ENCODE peak calls at places on chromosome 14, in seven cellular contexts. S, N, X, Y, E, V and D are unnamed samples.

GRCh38 chr14:35355981-35356839 is 48.3 kb downstream of the NFKBIA start:
- DNase-seq in S (peak), N (peak), X (no peak), Y (no peak), E (peak), V (no peak), D (no peak)

GRCh38 chr14:92846162-92846897 is 52.2 kb downstream of the GOLGA5 start:
- DNase-seq in S (peak), N (no peak), X (no peak), Y (no peak), E (no peak), V (peak), D (no peak)

GRCh38 chr14:92964124-92965109 is 41.5 kb downstream of the CHGA start:
- DNase-seq in S (no peak), N (no peak), X (peak), Y (no peak), E (no peak), V (no peak), D (no peak)

GRCh38 chr14:42944284-42944683 is 1337.6 kb downstream of the LRFN5 start:
- DNase-seq in S (no peak), N (no peak), X (no peak), Y (no peak), E (no peak), V (no peak), D (no peak)

GRCh38 chr14:31855262-31855661 is 221.8 kb upstream of the ARHGAP5 start:
- DNase-seq in S (no peak), N (no peak), X (no peak), Y (no peak), E (peak), V (no peak), D (no peak)

GRCh38 chr14:35533357-35534129 is 421 bp upstream of the INSM2 start:
- DNase-seq in S (no peak), N (peak), X (peak), Y (peak), E (peak), V (no peak), D (peak)

GRCh38 chr14:54606178-54606577 is 39.2 kb downstream of the SAMD4A start:
- DNase-seq in S (no peak), N (no peak), X (no peak), Y (no peak), E (no peak), V (no peak), D (no peak)

GRCh38 chr14:82075566-82075965 is 541.9 kb upstream of the SEL1L start:
- DNase-seq in S (no peak), N (no peak), X (no peak), Y (peak), E (no peak), V (no peak), D (peak)

GRCh38 chr14:24339284-24340151 is at the start of gene RIPK3:
- DNase-seq in S (no peak), N (no peak), X (no peak), Y (peak), E (no peak), V (peak), D (no peak)

GRCh38 chr14:104353221-104353920 is 215.0 kb downstream of the KIF26A start:
- DNase-seq in S (no peak), N (no peak), X (no peak), Y (no peak), E (no peak), V (no peak), D (no peak)

GRCh38 chr14:60647081-60647836 is 2.0 kb downstream of the SIX1 start:
- DNase-seq in S (no peak), N (no peak), X (no peak), Y (peak), E (peak), V (no peak), D (peak)

GRCh38 chr14:36506732-36507614 is 13.1 kb downstream of the NKX2-1 start:
- DNase-seq in S (no peak), N (no peak), X (no peak), Y (no peak), E (no peak), V (no peak), D (no peak)

GRCh38 chr14:78178071-78178470 is 7.9 kb downstream of the NRXN3 start:
- DNase-seq in S (no peak), N (no peak), X (no peak), Y (no peak), E (no peak), V (no peak), D (no peak)

GRCh38 chr14:61466249-61466904 is 145.0 kb downstream of the PRKCH start:
- DNase-seq in S (no peak), N (no peak), X (no peak), Y (peak), E (peak), V (no peak), D (no peak)

GRCh38 chr14:24900281-24900868 is 149.6 kb downstream of the STXBP6 start:
- DNase-seq in S (no peak), N (no peak), X (no peak), Y (no peak), E (no peak), V (no peak), D (no peak)

GRCh38 chr14:94157195-94157594 is 16.9 kb upstream of the PPP4R4 start:
- DNase-seq in S (no peak), N (no peak), X (no peak), Y (no peak), E (no peak), V (no peak), D (no peak)

GRCh38 chr14:75982724-75983358 is 1.0 kb upstream of the TGFB3 start:
- DNase-seq in S (no peak), N (no peak), X (no peak), Y (peak), E (no peak), V (no peak), D (peak)

GRCh38 chr14:49306152-49306751 is 279.9 kb downstream of the RPS29 start:
- DNase-seq in S (peak), N (peak), X (peak), Y (no peak), E (peak), V (no peak), D (peak)

GRCh38 chr14:67553547-67553946 is 20.5 kb downstream of the PLEKHH1 start:
- DNase-seq in S (no peak), N (no peak), X (no peak), Y (no peak), E (no peak), V (no peak), D (no peak)

GRCh38 chr14:76918176-76918750 is 92.1 kb downstream of the LRRC74A start:
- DNase-seq in S (no peak), N (peak), X (peak), Y (no peak), E (no peak), V (no peak), D (peak)

GRCh38 chr14:57833304-57833703 is 32.6 kb downstream of the SLC35F4 start:
- DNase-seq in S (peak), N (no peak), X (no peak), Y (no peak), E (no peak), V (no peak), D (no peak)

GRCh38 chr14:64703393-64704144 is 655 bp upstream of the PLEKHG3 start:
- DNase-seq in S (no peak), N (no peak), X (no peak), Y (no peak), E (no peak), V (no peak), D (no peak)

GRCh38 chr14:23551266-23552028 is at the start of gene ZFHX2:
- DNase-seq in S (peak), N (peak), X (peak), Y (peak), E (peak), V (no peak), D (peak)

GRCh38 chr14:30214014-30214413 is 286.4 kb upstream of the PRKD1 start:
- DNase-seq in S (no peak), N (no peak), X (no peak), Y (no peak), E (no peak), V (no peak), D (no peak)

GRCh38 chr14:31927348-31927826 is 149.7 kb upstream of the ARHGAP5 start:
- DNase-seq in S (no peak), N (no peak), X (no peak), Y (no peak), E (peak), V (no peak), D (no peak)

GRCh38 chr14:70186826-70187483 is 1.8 kb downstream of the SLC8A3 start:
- DNase-seq in S (no peak), N (no peak), X (peak), Y (peak), E (no peak), V (no peak), D (no peak)

GRCh38 chr14:36580856-36581831 is 1.3 kb downstream of the NKX2-8 start:
- DNase-seq in S (no peak), N (no peak), X (peak), Y (peak), E (no peak), V (no peak), D (no peak)

GRCh38 chr14:93094121-93094918 is 21.4 kb downstream of the ITPK1 start:
- DNase-seq in S (no peak), N (no peak), X (no peak), Y (no peak), E (no peak), V (no peak), D (no peak)

GRCh38 chr14:69324341-69324931 is 64.5 kb downstream of the GALNT16 start:
- DNase-seq in S (no peak), N (no peak), X (no peak), Y (no peak), E (no peak), V (no peak), D (no peak)

GRCh38 chr14:75794615-75795038 is 133.6 kb downstream of the TTLL5 start:
- DNase-seq in S (peak), N (no peak), X (peak), Y (no peak), E (peak), V (no peak), D (peak)

GRCh38 chr14:100882991-100883788 is 20.3 kb downstream of the RTL1 start:
- DNase-seq in S (no peak), N (no peak), X (no peak), Y (no peak), E (no peak), V (no peak), D (no peak)

GRCh38 chr14:32277998-32278397 is 51.1 kb upstream of the AKAP6 start:
- DNase-seq in S (no peak), N (no peak), X (no peak), Y (no peak), E (peak), V (no peak), D (no peak)

GRCh38 chr14:97412933-97413574 is 615.9 kb downstream of the VRK1 start:
- DNase-seq in S (no peak), N (no peak), X (no peak), Y (no peak), E (no peak), V (no peak), D (no peak)

GRCh38 chr14:49982522-49982951 is 89.7 kb downstream of the ARF6 start:
- DNase-seq in S (no peak), N (no peak), X (no peak), Y (no peak), E (no peak), V (no peak), D (no peak)

GRCh38 chr14:62616668-62617067 is 428.6 kb downstream of the KCNH5 start:
- DNase-seq in S (no peak), N (no peak), X (no peak), Y (no peak), E (no peak), V (no peak), D (no peak)

GRCh38 chr14:59997496-59997895 is 77.6 kb downstream of the LRRC9 start:
- DNase-seq in S (no peak), N (no peak), X (no peak), Y (no peak), E (no peak), V (no peak), D (peak)

GRCh38 chr14:92783813-92784431 is 10.2 kb upstream of the GOLGA5 start:
- DNase-seq in S (peak), N (peak), X (peak), Y (no peak), E (peak), V (no peak), D (peak)

GRCh38 chr14:77105118-77105517 is 7.1 kb downstream of the CIPC start:
- DNase-seq in S (no peak), N (no peak), X (no peak), Y (no peak), E (no peak), V (no peak), D (no peak)

GRCh38 chr14:68549057-68549421 is 243.8 kb downstream of the ZFP36L1 start:
- DNase-seq in S (peak), N (no peak), X (no peak), Y (peak), E (no peak), V (no peak), D (no peak)

DNA sequence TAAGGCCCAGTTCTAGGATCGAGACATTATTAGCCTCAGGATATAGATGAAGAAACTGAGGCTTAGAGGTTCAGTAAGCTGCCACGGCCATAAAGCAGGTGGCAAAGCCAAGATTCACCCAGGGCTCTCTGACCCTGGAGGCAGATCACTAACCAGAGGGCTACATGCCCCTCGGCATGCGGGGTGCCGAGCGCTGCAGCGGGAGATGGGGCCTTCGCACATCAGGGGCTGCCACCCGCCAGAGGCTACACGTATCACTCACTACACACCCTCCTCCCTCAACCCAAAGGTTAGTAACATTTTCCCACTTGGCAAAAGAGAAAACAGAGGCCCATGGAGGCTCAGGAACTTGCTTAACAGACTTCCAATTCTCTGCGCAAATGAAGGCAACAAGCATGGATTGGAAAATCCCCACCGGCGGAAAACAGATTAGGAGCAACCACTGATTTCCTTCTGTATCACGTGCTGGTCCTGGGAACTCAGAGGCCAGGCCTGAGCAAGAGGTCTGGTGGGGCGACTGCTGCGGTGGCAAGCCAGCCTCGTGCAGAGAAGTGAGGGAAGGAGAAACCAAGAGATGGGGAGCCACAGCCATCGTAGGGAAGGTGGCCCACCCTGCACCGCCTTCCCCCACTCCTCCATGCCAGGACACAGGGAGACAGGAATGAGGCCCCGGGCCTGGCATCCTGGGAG is 6.0 kb downstream of the CCDC85C start:
- DNase-seq in S (no peak), N (no peak), X (no peak), Y (no peak), E (no peak), V (no peak), D (no peak)
- TF ChIP-seq JUND in S (no peak), N (no peak), X (no peak), Y (no peak), E (no peak), V (no peak), D (no peak)

GRCh38 chr14:102321456-102322101 is 2.0 kb downstream of the ZNF839 start:
- DNase-seq in S (no peak), N (no peak), X (no peak), Y (no peak), E (peak), V (no peak), D (no peak)

GRCh38 chr14:102320671-102321455 is 1.3 kb downstream of the ZNF839 start:
- DNase-seq in S (no peak), N (no peak), X (no peak), Y (no peak), E (peak), V (no peak), D (no peak)

GRCh38 chr14:102320033-102320660 is 601 bp downstream of the ZNF839 start:
- DNase-seq in S (no peak), N (peak), X (no peak), Y (no peak), E (no peak), V (no peak), D (peak)

GRCh38 chr14:102325791-102326345 is 6.3 kb downstream of the ZNF839 start:
- DNase-seq in S (no peak), N (no peak), X (no peak), Y (no peak), E (no peak), V (no peak), D (no peak)

DNA sequence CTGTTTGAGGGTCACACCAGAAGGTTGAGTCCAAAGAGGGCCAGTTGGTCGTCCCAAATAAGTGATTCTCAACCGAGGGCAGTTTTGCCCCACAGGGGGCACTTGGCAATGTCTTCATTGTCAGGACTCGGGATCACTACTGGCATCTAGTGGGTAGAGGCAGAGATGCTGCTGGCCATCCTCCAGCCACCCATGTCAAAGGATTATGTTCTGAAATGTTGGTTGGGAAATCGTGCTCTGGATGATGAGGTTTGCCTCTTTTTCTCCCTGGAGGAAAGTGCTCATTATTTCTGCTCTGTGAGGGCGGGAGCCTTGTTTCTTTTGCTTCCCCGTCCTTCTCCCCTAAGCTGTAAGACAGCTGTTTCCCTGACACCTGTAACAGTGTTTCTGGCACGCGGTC is 3.6 kb downstream of the ZNF839 start:
- DNase-seq in S (peak), N (no peak), X (peak), Y (no peak), E (peak), V (no peak), D (peak)
- TF ChIP-seq JUND in S (no peak), N (no peak), X (no peak), Y (no peak), E (no peak), V (no peak), D (no peak)

GRCh38 chr14:56799327-56799645 is 11.0 kb downstream of the OTX2 start:
- DNase-seq in S (no peak), N (no peak), X (no peak), Y (no peak), E (no peak), V (no peak), D (no peak)

GRCh38 chr14:56796259-56796658 is 14.0 kb downstream of the OTX2 start:
- DNase-seq in S (no peak), N (no peak), X (no peak), Y (no peak), E (no peak), V (no peak), D (no peak)

GRCh38 chr14:56797003-56797568 is 13.2 kb downstream of the OTX2 start:
- DNase-seq in S (no peak), N (no peak), X (no peak), Y (peak), E (no peak), V (no peak), D (no peak)

GRCh38 chr14:56798447-56799326 is 11.6 kb downstream of the OTX2 start:
- DNase-seq in S (no peak), N (no peak), X (no peak), Y (no peak), E (no peak), V (no peak), D (no peak)

DNA sequence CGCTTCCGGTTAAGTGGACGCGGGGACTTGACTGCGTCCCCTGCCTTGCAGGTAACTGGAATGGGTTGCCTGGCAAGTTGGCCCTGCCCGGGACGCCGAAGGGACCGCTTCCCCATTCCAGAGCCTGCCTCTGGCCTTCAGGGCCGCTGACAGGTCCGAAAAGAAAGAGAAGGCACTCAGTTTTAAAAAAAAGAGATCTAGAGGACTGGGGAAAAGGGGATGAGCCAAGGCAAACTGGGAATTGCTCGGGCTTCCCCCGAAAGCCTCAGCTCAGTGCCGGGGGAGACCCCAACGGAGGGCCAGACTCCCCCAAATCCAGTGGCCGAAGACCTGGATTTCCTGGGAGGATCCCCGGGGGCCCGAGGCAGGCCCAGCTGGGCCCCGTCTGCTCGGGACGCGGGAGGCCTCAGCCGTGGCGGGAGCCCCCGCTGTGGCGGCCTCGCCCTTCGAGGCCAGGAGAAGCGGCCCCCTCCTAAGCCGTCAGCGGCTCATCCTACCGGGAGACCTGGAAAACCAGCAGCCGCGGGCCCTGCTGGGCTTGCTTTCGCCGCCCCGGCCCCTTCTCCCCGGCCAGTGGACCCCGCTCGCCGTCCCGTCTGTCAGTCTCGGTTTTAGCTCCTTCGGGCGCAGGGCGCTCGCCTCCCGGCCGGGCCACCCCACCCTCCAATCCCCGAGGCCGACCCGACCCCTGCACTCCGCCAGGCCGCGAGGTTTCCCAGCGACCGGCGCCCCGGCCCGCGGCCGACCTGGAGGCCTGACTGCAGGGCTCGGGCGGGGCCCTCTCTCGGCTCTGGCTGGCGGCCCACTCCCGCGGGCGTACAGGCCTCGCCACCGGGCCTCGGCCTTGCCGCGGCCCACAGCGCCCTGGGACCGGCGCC is 12.5 kb downstream of the OTX2 start:
- DNase-seq in S (no peak), N (no peak), X (no peak), Y (peak), E (no peak), V (no peak), D (no peak)
- TF ChIP-seq JUND in S (no peak), N (no peak), X (no peak), Y (no peak), E (no peak), V (no peak), D (no peak)

GRCh38 chr14:38056270-38056669 is 151.4 kb upstream of the SSTR1 start:
- DNase-seq in S (no peak), N (no peak), X (no peak), Y (no peak), E (no peak), V (no peak), D (no peak)
- TF ChIP-seq JUND in S (no peak), N (no peak), X (no peak), Y (no peak), E (no peak), V (no peak), D (no peak)